ENCODE peak calls at places on chromosomes 13 and 19, in seven cellular contexts. One of them, this sample, is unnamed.
A peak's percentile ranks its signal among the peaks of the same experiment; 100 is the strongest.

GRCh38 chr13:79710376-79710775 is 229.4 kb downstream of the NDFIP2 start:
- DNase-seq in IMR-90: no peak
- DNase-seq in tibial nerve: no peak
- DNase-seq in HepG2: no peak
- DNase-seq in uterus: no peak
- DNase-seq in left lung: no peak
- DNase-seq in RWPE2: no peak
- DNase-seq in this sample: no peak

GRCh38 chr13:25816239-25816638 is 235.6 kb downstream of the SHISA2 start:
- DNase-seq in IMR-90: no peak
- DNase-seq in tibial nerve: no peak
- DNase-seq in HepG2: no peak
- DNase-seq in uterus: no peak
- DNase-seq in left lung: peak; percentile 56
- DNase-seq in RWPE2: no peak
- DNase-seq in this sample: no peak

GRCh38 chr19:52748336-52748950 is 13.6 kb upstream of the ZNF611 start:
- DNase-seq in IMR-90: peak; percentile 57
- DNase-seq in tibial nerve: no peak
- DNase-seq in HepG2: peak; percentile 35
- DNase-seq in uterus: peak; percentile 39
- DNase-seq in left lung: no peak
- DNase-seq in RWPE2: no peak
- DNase-seq in this sample: no peak

GRCh38 chr13:33323766-33324525 is 38.4 kb upstream of the STARD13 start:
- DNase-seq in IMR-90: peak; percentile 63
- DNase-seq in tibial nerve: no peak
- DNase-seq in HepG2: no peak
- DNase-seq in uterus: no peak
- DNase-seq in left lung: no peak
- DNase-seq in RWPE2: no peak
- DNase-seq in this sample: no peak

GRCh38 chr19:29268103-29268502 is 55.2 kb upstream of the UQCRFS1 start:
- DNase-seq in IMR-90: no peak
- DNase-seq in tibial nerve: no peak
- DNase-seq in HepG2: no peak
- DNase-seq in uterus: no peak
- DNase-seq in left lung: no peak
- DNase-seq in RWPE2: no peak
- DNase-seq in this sample: no peak

GRCh38 chr19:18499055-18499775 is 22.7 kb downstream of the ELL start:
- DNase-seq in IMR-90: no peak
- DNase-seq in tibial nerve: no peak
- DNase-seq in HepG2: no peak
- DNase-seq in uterus: no peak
- DNase-seq in left lung: no peak
- DNase-seq in RWPE2: no peak
- DNase-seq in this sample: no peak

GRCh38 chr19:33235269-33235995 is 9.8 kb upstream of the SLC7A10 start:
- DNase-seq in IMR-90: peak; percentile 55
- DNase-seq in tibial nerve: peak; percentile 92
- DNase-seq in HepG2: peak; percentile 78
- DNase-seq in uterus: peak; percentile 59
- DNase-seq in left lung: peak; percentile 81
- DNase-seq in RWPE2: no peak
- DNase-seq in this sample: peak; percentile 89

GRCh38 chr19:31693870-31694269 is 344.6 kb upstream of the TSHZ3 start:
- DNase-seq in IMR-90: no peak
- DNase-seq in tibial nerve: no peak
- DNase-seq in HepG2: no peak
- DNase-seq in uterus: no peak
- DNase-seq in left lung: no peak
- DNase-seq in RWPE2: no peak
- DNase-seq in this sample: no peak

GRCh38 chr13:54636231-54636630 is 1607.6 kb downstream of the OLFM4 start:
- DNase-seq in IMR-90: no peak
- DNase-seq in tibial nerve: no peak
- DNase-seq in HepG2: no peak
- DNase-seq in uterus: no peak
- DNase-seq in left lung: no peak
- DNase-seq in RWPE2: no peak
- DNase-seq in this sample: no peak

GRCh38 chr13:36710396-36710795 is 36.6 kb downstream of the SERTM1 start:
- DNase-seq in IMR-90: no peak
- DNase-seq in tibial nerve: no peak
- DNase-seq in HepG2: no peak
- DNase-seq in uterus: no peak
- DNase-seq in left lung: no peak
- DNase-seq in RWPE2: no peak
- DNase-seq in this sample: no peak

GRCh38 chr19:47230122-47230920 is 678 bp downstream of the BBC3 start:
- DNase-seq in IMR-90: peak; percentile 18
- DNase-seq in tibial nerve: peak; percentile 61
- DNase-seq in HepG2: peak; percentile 32
- DNase-seq in uterus: peak; percentile 76
- DNase-seq in left lung: peak; percentile 72
- DNase-seq in RWPE2: no peak
- DNase-seq in this sample: peak; percentile 69

GRCh38 chr19:51546107-51546649 is 14.7 kb upstream of the SIGLEC6 start:
- DNase-seq in IMR-90: no peak
- DNase-seq in tibial nerve: no peak
- DNase-seq in HepG2: no peak
- DNase-seq in uterus: no peak
- DNase-seq in left lung: no peak
- DNase-seq in RWPE2: no peak
- DNase-seq in this sample: no peak

GRCh38 chr13:29958476-29958875 is 108.1 kb upstream of the UBL3 start:
- DNase-seq in IMR-90: no peak
- DNase-seq in tibial nerve: no peak
- DNase-seq in HepG2: no peak
- DNase-seq in uterus: no peak
- DNase-seq in left lung: no peak
- DNase-seq in RWPE2: no peak
- DNase-seq in this sample: no peak

GRCh38 chr13:32200741-32201140 is 114.4 kb downstream of the ZAR1L start:
- DNase-seq in IMR-90: no peak
- DNase-seq in tibial nerve: no peak
- DNase-seq in HepG2: no peak
- DNase-seq in uterus: no peak
- DNase-seq in left lung: no peak
- DNase-seq in RWPE2: no peak
- DNase-seq in this sample: no peak

GRCh38 chr19:29521291-29522075 is 4.3 kb upstream of the VSTM2B start:
- DNase-seq in IMR-90: no peak
- DNase-seq in tibial nerve: no peak
- DNase-seq in HepG2: no peak
- DNase-seq in uterus: no peak
- DNase-seq in left lung: no peak
- DNase-seq in RWPE2: no peak
- DNase-seq in this sample: no peak

GRCh38 chr13:110637275-110637674 is 21.9 kb downstream of the NAXD start:
- DNase-seq in IMR-90: no peak
- DNase-seq in tibial nerve: no peak
- DNase-seq in HepG2: no peak
- DNase-seq in uterus: no peak
- DNase-seq in left lung: no peak
- DNase-seq in RWPE2: no peak
- DNase-seq in this sample: no peak

GRCh38 chr13:110634558-110634957 is 19.2 kb downstream of the NAXD start:
- DNase-seq in IMR-90: peak; percentile 89
- DNase-seq in tibial nerve: no peak
- DNase-seq in HepG2: no peak
- DNase-seq in uterus: no peak
- DNase-seq in left lung: no peak
- DNase-seq in RWPE2: no peak
- DNase-seq in this sample: no peak

GRCh38 chr13:110636701-110637201 is 21.4 kb downstream of the NAXD start:
- DNase-seq in IMR-90: no peak
- DNase-seq in tibial nerve: no peak
- DNase-seq in HepG2: no peak
- DNase-seq in uterus: no peak
- DNase-seq in left lung: no peak
- DNase-seq in RWPE2: no peak
- DNase-seq in this sample: no peak

GRCh38 chr13:110635405-110636002 is 20.2 kb downstream of the NAXD start:
- DNase-seq in IMR-90: no peak
- DNase-seq in tibial nerve: no peak
- DNase-seq in HepG2: no peak
- DNase-seq in uterus: no peak
- DNase-seq in left lung: no peak
- DNase-seq in RWPE2: no peak
- DNase-seq in this sample: no peak

DNA sequence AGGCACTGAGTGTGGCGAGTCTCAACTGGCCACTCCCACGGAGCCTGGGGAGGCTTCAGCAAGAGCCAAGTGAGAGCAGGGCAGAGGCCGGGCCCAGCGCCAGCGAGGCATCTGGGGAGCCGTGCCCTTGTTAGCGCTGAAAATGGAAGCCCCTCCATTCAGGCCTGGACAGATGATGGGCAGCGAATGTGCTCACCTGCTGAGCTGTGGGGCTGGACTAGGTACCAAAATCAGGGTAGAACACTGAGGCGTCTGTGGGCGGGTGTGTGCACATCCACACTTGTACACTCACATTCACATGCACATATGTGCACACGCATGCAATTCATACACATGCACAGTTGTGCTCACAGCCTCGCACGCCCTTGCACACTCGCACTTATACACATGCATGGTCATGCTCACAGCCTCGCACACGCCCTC is 20.7 kb downstream of the NAXD start:
- DNase-seq in IMR-90: no peak
- DNase-seq in tibial nerve: no peak
- DNase-seq in HepG2: no peak
- DNase-seq in uterus: no peak
- DNase-seq in left lung: no peak
- DNase-seq in RWPE2: no peak
- DNase-seq in this sample: no peak
- H3K36me3 ChIP-seq in IMR-90: peaks cover 65% of the 10 kb centered on the region
- H3K36me3 ChIP-seq in tibial nerve: peaks cover 15% of the 10 kb centered on the region
- H3K36me3 ChIP-seq in HepG2: peaks cover 26% of the 10 kb centered on the region
- H3K36me3 ChIP-seq in uterus: no peaks in the 10 kb centered on the region
- H3K36me3 ChIP-seq in left lung: peaks cover 86% of the 10 kb centered on the region
- H3K36me3 ChIP-seq in RWPE2: peaks cover 87% of the 10 kb centered on the region
- H3K36me3 ChIP-seq in this sample: peaks cover 74% of the 10 kb centered on the region

GRCh38 chr13:43046259-43046658 is 22.9 kb downstream of the DNAJC15 start:
- DNase-seq in IMR-90: no peak
- DNase-seq in tibial nerve: no peak
- DNase-seq in HepG2: no peak
- DNase-seq in uterus: no peak
- DNase-seq in left lung: no peak
- DNase-seq in RWPE2: no peak
- DNase-seq in this sample: no peak
- H3K4me1 ChIP-seq in IMR-90: peaks cover 4% of the 10 kb centered on the region
- H3K4me1 ChIP-seq in tibial nerve: peaks cover 50% of the 10 kb centered on the region
- H3K4me1 ChIP-seq in HepG2: peaks cover 46% of the 10 kb centered on the region
- H3K4me1 ChIP-seq in uterus: no peaks in the 10 kb centered on the region
- H3K4me1 ChIP-seq in left lung: peaks cover 50% of the 10 kb centered on the region
- H3K4me1 ChIP-seq in RWPE2: peaks cover 8% of the 10 kb centered on the region
- H3K4me1 ChIP-seq in this sample: peaks cover 6% of the 10 kb centered on the region

GRCh38 chr13:98393873-98394272 is 183.0 kb downstream of the STK24 start:
- DNase-seq in IMR-90: no peak
- DNase-seq in tibial nerve: no peak
- DNase-seq in HepG2: no peak
- DNase-seq in uterus: no peak
- DNase-seq in left lung: no peak
- DNase-seq in RWPE2: no peak
- DNase-seq in this sample: no peak

GRCh38 chr13:98397861-98398260 is 179.0 kb downstream of the STK24 start:
- DNase-seq in IMR-90: no peak
- DNase-seq in tibial nerve: no peak
- DNase-seq in HepG2: no peak
- DNase-seq in uterus: no peak
- DNase-seq in left lung: no peak
- DNase-seq in RWPE2: no peak
- DNase-seq in this sample: no peak

GRCh38 chr13:98394820-98395510 is 181.9 kb downstream of the STK24 start:
- DNase-seq in IMR-90: no peak
- DNase-seq in tibial nerve: no peak
- DNase-seq in HepG2: no peak
- DNase-seq in uterus: no peak
- DNase-seq in left lung: no peak
- DNase-seq in RWPE2: no peak
- DNase-seq in this sample: no peak

GRCh38 chr13:98397221-98397620 is 179.7 kb downstream of the STK24 start:
- DNase-seq in IMR-90: peak; percentile 40
- DNase-seq in tibial nerve: no peak
- DNase-seq in HepG2: no peak
- DNase-seq in uterus: no peak
- DNase-seq in left lung: no peak
- DNase-seq in RWPE2: no peak
- DNase-seq in this sample: no peak

GRCh38 chr13:98396071-98396710 is 180.7 kb downstream of the STK24 start:
- DNase-seq in IMR-90: peak; percentile 6
- DNase-seq in tibial nerve: no peak
- DNase-seq in HepG2: no peak
- DNase-seq in uterus: no peak
- DNase-seq in left lung: no peak
- DNase-seq in RWPE2: no peak
- DNase-seq in this sample: no peak
- H3K36me3 ChIP-seq in IMR-90: peaks cover 54% of the 10 kb centered on the region
- H3K36me3 ChIP-seq in tibial nerve: no peaks in the 10 kb centered on the region
- H3K36me3 ChIP-seq in HepG2: peaks cover 25% of the 10 kb centered on the region
- H3K36me3 ChIP-seq in uterus: no peaks in the 10 kb centered on the region
- H3K36me3 ChIP-seq in left lung: peaks cover 29% of the 10 kb centered on the region
- H3K36me3 ChIP-seq in RWPE2: no peaks in the 10 kb centered on the region
- H3K36me3 ChIP-seq in this sample: peaks cover 16% of the 10 kb centered on the region

GRCh38 chr13:73715114-73715909 is 418.9 kb downstream of the KLF12 start:
- DNase-seq in IMR-90: no peak
- DNase-seq in tibial nerve: no peak
- DNase-seq in HepG2: no peak
- DNase-seq in uterus: no peak
- DNase-seq in left lung: no peak
- DNase-seq in RWPE2: no peak
- DNase-seq in this sample: no peak

GRCh38 chr13:73715910-73716257 is 418.3 kb downstream of the KLF12 start:
- DNase-seq in IMR-90: no peak
- DNase-seq in tibial nerve: no peak
- DNase-seq in HepG2: no peak
- DNase-seq in uterus: no peak
- DNase-seq in left lung: no peak
- DNase-seq in RWPE2: no peak
- DNase-seq in this sample: no peak

GRCh38 chr13:73720216-73720840 is 413.9 kb downstream of the KLF12 start:
- DNase-seq in IMR-90: peak; percentile 11
- DNase-seq in tibial nerve: no peak
- DNase-seq in HepG2: no peak
- DNase-seq in uterus: no peak
- DNase-seq in left lung: no peak
- DNase-seq in RWPE2: no peak
- DNase-seq in this sample: no peak

GRCh38 chr13:73717632-73718031 is 416.6 kb downstream of the KLF12 start:
- DNase-seq in IMR-90: peak; percentile 69
- DNase-seq in tibial nerve: no peak
- DNase-seq in HepG2: no peak
- DNase-seq in uterus: no peak
- DNase-seq in left lung: no peak
- DNase-seq in RWPE2: no peak
- DNase-seq in this sample: no peak

DNA sequence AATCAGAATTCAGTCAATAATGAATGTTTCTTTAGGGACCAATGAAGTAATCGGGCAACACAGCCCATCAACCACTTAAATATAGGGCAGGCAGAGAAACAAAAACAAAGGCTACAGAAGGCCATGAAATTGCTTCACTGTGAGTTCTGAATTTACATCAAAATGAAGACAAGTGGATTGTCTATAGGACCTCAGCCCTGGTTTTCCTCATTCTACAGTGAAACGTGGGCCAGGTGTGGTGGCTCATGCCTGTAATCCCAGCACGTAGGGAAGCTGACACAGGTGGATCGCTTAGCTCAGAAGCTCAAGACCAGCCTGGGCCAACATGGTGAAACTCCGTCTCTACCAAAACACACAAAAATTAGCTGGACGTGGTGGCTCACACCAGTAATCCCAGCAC is 416.0 kb downstream of the KLF12 start:
- DNase-seq in IMR-90: no peak
- DNase-seq in tibial nerve: no peak
- DNase-seq in HepG2: no peak
- DNase-seq in uterus: no peak
- DNase-seq in left lung: no peak
- DNase-seq in RWPE2: no peak
- DNase-seq in this sample: no peak
- H3K4me1 ChIP-seq in IMR-90: no peaks in the 10 kb centered on the region
- H3K4me1 ChIP-seq in tibial nerve: peaks cover 9% of the 10 kb centered on the region
- H3K4me1 ChIP-seq in HepG2: peaks cover 10% of the 10 kb centered on the region
- H3K4me1 ChIP-seq in uterus: no peaks in the 10 kb centered on the region
- H3K4me1 ChIP-seq in left lung: peaks cover 13% of the 10 kb centered on the region
- H3K4me1 ChIP-seq in RWPE2: peaks cover 29% of the 10 kb centered on the region
- H3K4me1 ChIP-seq in this sample: peaks cover 3% of the 10 kb centered on the region